ENCODE peak calls at places on chromosomes 13 and 19, in nine cellular contexts. One of them, this sample, is unnamed.
A peak's percentile ranks its signal among the peaks of the same experiment; 100 is the strongest.

GRCh38 chr13:33744589-33745369 is 73.2 kb upstream of the RFC3 start:
- DNase-seq in A549: no peak
- DNase-seq in adrenal gland: no peak
- DNase-seq in breast epithelium: peak; percentile 39
- DNase-seq in heart left ventricle: no peak
- DNase-seq in HCT116: no peak
- DNase-seq in suprapubic skin: no peak
- DNase-seq in lower leg skin: no peak
- DNase-seq in sigmoid colon: no peak
- DNase-seq in this sample: no peak

GRCh38 chr19:17180997-17181702 is 34.0 kb upstream of the USE1 start:
- DNase-seq in HCT116: no peak
- DNase-seq in suprapubic skin: no peak
- DNase-seq in breast epithelium: no peak
- DNase-seq in lower leg skin: no peak
- DNase-seq in A549: no peak
- DNase-seq in adrenal gland: no peak
- DNase-seq in heart left ventricle: no peak
- DNase-seq in sigmoid colon: no peak
- DNase-seq in this sample: no peak

GRCh38 chr19:32767951-32768679 is 48.5 kb downstream of the TDRD12 start:
- DNase-seq in adrenal gland: no peak
- DNase-seq in breast epithelium: no peak
- DNase-seq in sigmoid colon: no peak
- DNase-seq in suprapubic skin: no peak
- DNase-seq in heart left ventricle: no peak
- DNase-seq in HCT116: no peak
- DNase-seq in lower leg skin: no peak
- DNase-seq in A549: no peak
- DNase-seq in this sample: no peak

GRCh38 chr13:44300895-44301638 is 72.6 kb upstream of the SERP2 start:
- DNase-seq in sigmoid colon: peak; percentile 75
- DNase-seq in adrenal gland: no peak
- DNase-seq in A549: peak; percentile 61
- DNase-seq in HCT116: peak; percentile 36
- DNase-seq in heart left ventricle: peak; percentile 54
- DNase-seq in breast epithelium: peak; percentile 73
- DNase-seq in suprapubic skin: no peak
- DNase-seq in lower leg skin: no peak
- DNase-seq in this sample: peak; percentile 84

GRCh38 chr19:37348060-37348459 is 22.8 kb upstream of the ZNF527 start:
- DNase-seq in sigmoid colon: no peak
- DNase-seq in A549: no peak
- DNase-seq in adrenal gland: no peak
- DNase-seq in HCT116: no peak
- DNase-seq in breast epithelium: no peak
- DNase-seq in heart left ventricle: no peak
- DNase-seq in suprapubic skin: no peak
- DNase-seq in lower leg skin: no peak
- DNase-seq in this sample: no peak

GRCh38 chr19:21238670-21239069 is 90.5 kb downstream of the ZNF708 start:
- DNase-seq in breast epithelium: no peak
- DNase-seq in heart left ventricle: no peak
- DNase-seq in HCT116: no peak
- DNase-seq in sigmoid colon: no peak
- DNase-seq in adrenal gland: no peak
- DNase-seq in A549: no peak
- DNase-seq in lower leg skin: no peak
- DNase-seq in suprapubic skin: no peak
- DNase-seq in this sample: no peak

GRCh38 chr13:56561327-56561726 is 579.4 kb upstream of the PRR20A start:
- DNase-seq in breast epithelium: no peak
- DNase-seq in adrenal gland: no peak
- DNase-seq in HCT116: no peak
- DNase-seq in sigmoid colon: no peak
- DNase-seq in heart left ventricle: no peak
- DNase-seq in lower leg skin: no peak
- DNase-seq in suprapubic skin: no peak
- DNase-seq in A549: no peak
- DNase-seq in this sample: no peak

GRCh38 chr13:90201198-90201597 is 1146.3 kb upstream of the MIR17HG start:
- DNase-seq in adrenal gland: no peak
- DNase-seq in suprapubic skin: no peak
- DNase-seq in lower leg skin: no peak
- DNase-seq in heart left ventricle: no peak
- DNase-seq in sigmoid colon: no peak
- DNase-seq in HCT116: no peak
- DNase-seq in breast epithelium: no peak
- DNase-seq in A549: no peak
- DNase-seq in this sample: no peak

GRCh38 chr13:110137677-110138008 is 169.3 kb downstream of the COL4A1 start:
- DNase-seq in heart left ventricle: peak; percentile 64
- DNase-seq in lower leg skin: no peak
- DNase-seq in A549: peak; percentile 56
- DNase-seq in adrenal gland: no peak
- DNase-seq in breast epithelium: peak; percentile 52
- DNase-seq in HCT116: peak; percentile 35
- DNase-seq in sigmoid colon: no peak
- DNase-seq in suprapubic skin: no peak
- DNase-seq in this sample: peak; percentile 54

GRCh38 chr13:66689628-66690027 is 540.5 kb downstream of the PCDH9 start:
- DNase-seq in lower leg skin: no peak
- DNase-seq in suprapubic skin: no peak
- DNase-seq in heart left ventricle: no peak
- DNase-seq in HCT116: no peak
- DNase-seq in A549: no peak
- DNase-seq in breast epithelium: no peak
- DNase-seq in adrenal gland: no peak
- DNase-seq in sigmoid colon: no peak
- DNase-seq in this sample: no peak

GRCh38 chr19:3409346-3410064 is 43.1 kb downstream of the NFIC start:
- DNase-seq in lower leg skin: peak; percentile 95
- DNase-seq in HCT116: no peak
- DNase-seq in adrenal gland: peak; percentile 55
- DNase-seq in breast epithelium: peak; percentile 85
- DNase-seq in suprapubic skin: peak; percentile 91
- DNase-seq in sigmoid colon: peak; percentile 98
- DNase-seq in heart left ventricle: peak; percentile 81
- DNase-seq in A549: no peak
- DNase-seq in this sample: peak; percentile 100
- TF ChIP-seq CTCF in lower leg skin: no peak
- TF ChIP-seq CTCF in HCT116: no peak
- TF ChIP-seq CTCF in adrenal gland: no peak
- TF ChIP-seq CTCF in breast epithelium: no peak
- TF ChIP-seq CTCF in suprapubic skin: no peak
- TF ChIP-seq CTCF in sigmoid colon: no peak
- TF ChIP-seq CTCF in heart left ventricle: no peak
- TF ChIP-seq CTCF in A549: no peak
- TF ChIP-seq CTCF in this sample: no peak

GRCh38 chr19:55391191-55391670 is 5.5 kb downstream of the RPL28 start:
- DNase-seq in suprapubic skin: no peak
- DNase-seq in lower leg skin: no peak
- DNase-seq in HCT116: no peak
- DNase-seq in A549: no peak
- DNase-seq in sigmoid colon: no peak
- DNase-seq in breast epithelium: no peak
- DNase-seq in adrenal gland: no peak
- DNase-seq in heart left ventricle: no peak
- DNase-seq in this sample: no peak

GRCh38 chr19:55391702-55392615 is 6.2 kb downstream of the RPL28 start:
- DNase-seq in HCT116: no peak
- DNase-seq in breast epithelium: no peak
- DNase-seq in lower leg skin: no peak
- DNase-seq in adrenal gland: no peak
- DNase-seq in heart left ventricle: no peak
- DNase-seq in sigmoid colon: no peak
- DNase-seq in A549: no peak
- DNase-seq in suprapubic skin: no peak
- DNase-seq in this sample: no peak

GRCh38 chr19:55389386-55390317 is 3.9 kb downstream of the RPL28 start:
- DNase-seq in HCT116: no peak
- DNase-seq in adrenal gland: no peak
- DNase-seq in lower leg skin: no peak
- DNase-seq in heart left ventricle: no peak
- DNase-seq in breast epithelium: no peak
- DNase-seq in sigmoid colon: no peak
- DNase-seq in A549: no peak
- DNase-seq in suprapubic skin: no peak
- DNase-seq in this sample: no peak

GRCh38 chr19:55392820-55393219 is 7.1 kb downstream of the RPL28 start:
- DNase-seq in HCT116: no peak
- DNase-seq in sigmoid colon: no peak
- DNase-seq in adrenal gland: no peak
- DNase-seq in heart left ventricle: no peak
- DNase-seq in A549: no peak
- DNase-seq in lower leg skin: no peak
- DNase-seq in suprapubic skin: no peak
- DNase-seq in breast epithelium: no peak
- DNase-seq in this sample: no peak

DNA sequence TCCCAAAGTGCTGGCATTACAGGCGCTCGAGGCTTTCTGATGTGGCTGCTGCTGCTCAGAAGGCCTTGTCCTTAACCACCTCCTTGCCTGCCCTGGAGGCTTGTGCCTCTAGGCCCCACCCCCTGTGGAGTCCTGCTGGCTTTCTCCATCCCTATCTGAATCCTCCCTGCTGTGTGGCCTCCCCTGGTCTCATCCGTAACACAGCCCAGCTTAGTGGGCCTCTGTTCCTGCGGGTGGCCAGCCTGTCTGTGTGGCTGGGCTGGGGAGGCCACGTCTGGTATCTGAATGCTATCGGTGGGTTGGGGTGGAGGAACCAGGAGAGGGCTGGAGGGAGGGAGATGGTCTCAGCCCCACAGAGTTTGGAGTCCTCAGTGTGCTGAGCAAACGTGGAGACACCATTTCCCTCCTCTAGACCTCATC is 4.7 kb downstream of the RPL28 start:
- DNase-seq in heart left ventricle: no peak
- DNase-seq in sigmoid colon: no peak
- DNase-seq in adrenal gland: no peak
- DNase-seq in A549: no peak
- DNase-seq in breast epithelium: no peak
- DNase-seq in HCT116: no peak
- DNase-seq in suprapubic skin: no peak
- DNase-seq in lower leg skin: no peak
- DNase-seq in this sample: no peak
- TF ChIP-seq POLR2A in heart left ventricle: no peak
- TF ChIP-seq POLR2A in sigmoid colon: no peak
- TF ChIP-seq POLR2A in adrenal gland: no peak
- TF ChIP-seq POLR2A in A549: no peak
- TF ChIP-seq POLR2A in breast epithelium: no peak
- TF ChIP-seq POLR2A in HCT116: no peak
- TF ChIP-seq POLR2A in suprapubic skin: no peak
- TF ChIP-seq POLR2A in lower leg skin: no peak
- TF ChIP-seq POLR2A in this sample: no peak

GRCh38 chr13:21020581-21020980 is 40.8 kb downstream of the LATS2 start:
- DNase-seq in heart left ventricle: no peak
- DNase-seq in lower leg skin: peak; percentile 72
- DNase-seq in breast epithelium: no peak
- DNase-seq in sigmoid colon: no peak
- DNase-seq in A549: no peak
- DNase-seq in HCT116: no peak
- DNase-seq in adrenal gland: peak; percentile 68
- DNase-seq in suprapubic skin: no peak
- DNase-seq in this sample: no peak

GRCh38 chr13:21025539-21025938 is 35.8 kb downstream of the LATS2 start:
- DNase-seq in lower leg skin: no peak
- DNase-seq in adrenal gland: no peak
- DNase-seq in HCT116: no peak
- DNase-seq in suprapubic skin: no peak
- DNase-seq in breast epithelium: no peak
- DNase-seq in heart left ventricle: no peak
- DNase-seq in sigmoid colon: no peak
- DNase-seq in A549: no peak
- DNase-seq in this sample: no peak

GRCh38 chr13:21022056-21022693 is 39.2 kb downstream of the LATS2 start:
- DNase-seq in HCT116: no peak
- DNase-seq in suprapubic skin: no peak
- DNase-seq in heart left ventricle: no peak
- DNase-seq in lower leg skin: peak; percentile 54
- DNase-seq in adrenal gland: no peak
- DNase-seq in sigmoid colon: no peak
- DNase-seq in breast epithelium: no peak
- DNase-seq in A549: no peak
- DNase-seq in this sample: no peak

GRCh38 chr13:21020176-21020575 is 41.2 kb downstream of the LATS2 start:
- DNase-seq in heart left ventricle: no peak
- DNase-seq in A549: no peak
- DNase-seq in adrenal gland: no peak
- DNase-seq in sigmoid colon: no peak
- DNase-seq in suprapubic skin: no peak
- DNase-seq in breast epithelium: no peak
- DNase-seq in HCT116: no peak
- DNase-seq in lower leg skin: peak; percentile 15
- DNase-seq in this sample: no peak

GRCh38 chr13:21022694-21023325 is 38.6 kb downstream of the LATS2 start:
- DNase-seq in sigmoid colon: peak; percentile 62
- DNase-seq in suprapubic skin: no peak
- DNase-seq in breast epithelium: no peak
- DNase-seq in A549: no peak
- DNase-seq in HCT116: no peak
- DNase-seq in lower leg skin: peak; percentile 76
- DNase-seq in heart left ventricle: no peak
- DNase-seq in adrenal gland: no peak
- DNase-seq in this sample: peak; percentile 8
- TF ChIP-seq CTCF in sigmoid colon: no peak
- TF ChIP-seq CTCF in suprapubic skin: no peak
- TF ChIP-seq CTCF in breast epithelium: no peak
- TF ChIP-seq CTCF in A549: no peak
- TF ChIP-seq CTCF in HCT116: no peak
- TF ChIP-seq CTCF in lower leg skin: no peak
- TF ChIP-seq CTCF in heart left ventricle: no peak
- TF ChIP-seq CTCF in adrenal gland: no peak
- TF ChIP-seq CTCF in this sample: no peak

DNA sequence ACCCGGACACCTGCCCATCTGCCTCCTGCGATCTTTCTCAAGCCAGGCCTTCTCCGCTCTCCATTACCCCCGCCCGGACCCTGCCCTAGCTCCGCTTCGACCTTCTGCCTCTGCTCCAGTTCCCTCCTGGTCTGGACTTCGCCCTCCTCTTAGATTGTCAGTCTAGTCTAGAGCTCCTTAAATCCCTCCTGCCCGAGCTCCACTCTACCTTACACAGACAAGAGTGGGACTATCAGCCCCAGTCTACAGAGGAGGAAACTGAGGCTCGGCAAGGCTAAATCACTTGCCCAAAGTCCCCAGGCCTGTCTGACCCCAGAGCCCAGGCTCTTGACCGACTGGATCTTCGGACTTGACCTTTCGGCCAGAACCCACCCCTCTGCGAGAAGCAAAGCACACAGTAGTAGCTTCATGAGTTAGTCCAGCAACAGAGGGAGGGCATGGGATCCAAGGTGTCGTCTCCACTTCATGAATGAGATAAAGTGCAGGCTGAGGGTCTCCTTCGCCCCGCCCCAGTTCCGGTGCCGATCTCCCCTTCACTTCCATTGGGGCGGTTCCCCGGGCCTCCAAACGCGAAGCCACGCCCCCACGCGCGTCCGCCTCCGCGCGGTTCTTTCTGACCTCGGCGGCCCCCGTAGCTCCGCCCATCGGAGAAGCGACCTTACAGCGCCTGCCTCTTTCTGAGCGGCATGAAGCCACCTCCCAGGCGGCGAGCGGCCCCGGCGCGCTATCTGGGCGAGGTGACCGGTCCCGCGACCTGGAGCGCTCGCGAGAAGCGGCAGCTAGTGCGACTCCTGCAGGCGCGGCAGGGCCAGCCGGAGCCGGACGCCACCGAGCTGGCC is at the start of gene SNAPC2:
- DNase-seq in HCT116: peak; percentile 92
- DNase-seq in heart left ventricle: peak; percentile 97
- DNase-seq in lower leg skin: peak; percentile 99
- DNase-seq in adrenal gland: peak; percentile 96
- DNase-seq in suprapubic skin: peak; percentile 98
- DNase-seq in breast epithelium: peak; percentile 95
- DNase-seq in sigmoid colon: peak; percentile 98
- DNase-seq in A549: peak; percentile 60
- DNase-seq in this sample: peak; percentile 88
- TF ChIP-seq POLR2A in HCT116: no peak
- TF ChIP-seq POLR2A in heart left ventricle: no peak
- TF ChIP-seq POLR2A in lower leg skin: no peak
- TF ChIP-seq POLR2A in adrenal gland: no peak
- TF ChIP-seq POLR2A in suprapubic skin: no peak
- TF ChIP-seq POLR2A in breast epithelium: no peak
- TF ChIP-seq POLR2A in sigmoid colon: peak; percentile 59
- TF ChIP-seq POLR2A in A549: peak; percentile 51
- TF ChIP-seq POLR2A in this sample: peak; percentile 44

This sample was measured in gastrocnemius medialis.